ENCODE peak calls at places on chromosomes 16 and 17, in seven cellular contexts. I is Calu3; E is stimulated activated CD8-positive, alpha-beta memory T cell treated with anti-CD3 and anti-CD28 coated beads, Interleukin-12 subunit alpha, Interleukin-12 subunit beta, amount 100 ng/mL, for 1 hour; Q is central memory CD8-positive, alpha-beta T cell; B is cardiac fibroblast; C is stimulated activated CD4-positive, alpha-beta T cell treated with anti-CD3 and anti-CD28 coated beads, Interleukin-1b, Interleukin-23, amount 100 ng/mL, for 24 hours; V is neuronal stem cell. M is an unnamed sample.

GRCh38 chr16:47705268-47705667 is 244.1 kb downstream of the PHKB start:
- DNase-seq in V (no peak), E (no peak), C (no peak), I (no peak), Q (no peak), B (no peak), M (no peak)

GRCh38 chr16:3578121-3578520 is 918 bp upstream of the NLRC3 start:
- DNase-seq in Q (peak), B (no peak), V (no peak), I (no peak), C (no peak), E (peak), M (no peak)

GRCh38 chr16:89361756-89362155 is 128.6 kb downstream of the ANKRD11 start:
- DNase-seq in V (no peak), I (no peak), C (no peak), Q (no peak), E (no peak), B (no peak), M (no peak)

GRCh38 chr17:58399974-58400373 is 17.4 kb downstream of the RNF43 start:
- DNase-seq in Q (no peak), B (no peak), E (no peak), I (no peak), C (no peak), V (no peak), M (no peak)

GRCh38 chr16:87391324-87391949 is 699 bp upstream of the MAP1LC3B start:
- DNase-seq in I (peak), B (peak), Q (no peak), E (no peak), V (peak), C (no peak), M (no peak)

GRCh38 chr16:12900599-12901203 is 697 bp upstream of the SHISA9 start:
- DNase-seq in C (no peak), V (no peak), Q (no peak), E (no peak), B (no peak), I (no peak), M (peak)

GRCh38 chr17:61291457-61292311 is 108.0 kb upstream of the TBX2 start:
- DNase-seq in V (no peak), C (no peak), E (no peak), Q (no peak), B (peak), I (no peak), M (no peak)

GRCh38 chr16:49564577-49565224 is 191.1 kb downstream of the C16orf78 start:
- DNase-seq in B (no peak), I (no peak), E (no peak), C (no peak), Q (no peak), V (no peak), M (no peak)

GRCh38 chr16:68898026-68898425 is 54.7 kb downstream of the TANGO6 start:
- DNase-seq in Q (no peak), E (no peak), C (no peak), I (no peak), B (no peak), V (no peak), M (no peak)

GRCh38 chr17:81332118-81332834 is 37.2 kb upstream of the SLC38A10 start:
- DNase-seq in I (no peak), Q (no peak), B (no peak), E (no peak), C (no peak), V (no peak), M (no peak)

GRCh38 chr17:81200201-81200600 is 22.6 kb downstream of the CEP131 start:
- DNase-seq in I (no peak), E (no peak), V (no peak), B (no peak), Q (no peak), C (no peak), M (no peak)

GRCh38 chr17:39243155-39243554 is 17.4 kb upstream of the STAC2 start:
- DNase-seq in E (no peak), C (no peak), I (no peak), V (no peak), Q (no peak), B (no peak), M (no peak)

GRCh38 chr17:59811209-59811608 is 81.5 kb downstream of the TUBD1 start:
- DNase-seq in V (no peak), I (no peak), Q (no peak), B (no peak), C (no peak), E (no peak), M (no peak)

GRCh38 chr16:14309001-14309886 is 238.1 kb downstream of the MRTFB start:
- DNase-seq in I (peak), B (no peak), C (no peak), Q (no peak), V (no peak), E (no peak), M (no peak)

GRCh38 chr17:72788950-72789585 is 303.4 kb downstream of the SLC39A11 start:
- DNase-seq in V (no peak), Q (no peak), E (no peak), I (no peak), B (peak), C (no peak), M (no peak)

M was measured in ecto neural progenitor cell.